ENCODE peak calls at places on chromosome 2, in seven cellular contexts. One of them, this sample, is unnamed.

GRCh38 chr2:162560291-162560690 is 216.4 kb downstream of the GCA start:
- ATAC-seq in body of pancreas: no peak
- ATAC-seq in right cardiac atrium: no peak
- ATAC-seq in pancreas: no peak
- ATAC-seq in left colon: no peak
- ATAC-seq in activated naive CD4-positive, alpha-beta T cell treated with anti-CD3 and anti-CD28 coated beads, Interleukin-2, amount 50 U/mL, for 72 hours: no peak
- ATAC-seq in upper lobe of right lung: no peak
- ATAC-seq in this sample: no peak

GRCh38 chr2:233250985-233251305 is 528 bp upstream of the ATG16L1 start:
- ATAC-seq in body of pancreas: no peak
- ATAC-seq in upper lobe of right lung: no peak
- ATAC-seq in pancreas: peak
- ATAC-seq in activated naive CD4-positive, alpha-beta T cell treated with anti-CD3 and anti-CD28 coated beads, Interleukin-2, amount 50 U/mL, for 72 hours: peak
- ATAC-seq in left colon: peak
- ATAC-seq in right cardiac atrium: peak
- ATAC-seq in this sample: peak

GRCh38 chr2:45743531-45744391 is 92.3 kb downstream of the PRKCE start:
- ATAC-seq in upper lobe of right lung: peak
- ATAC-seq in right cardiac atrium: peak
- ATAC-seq in left colon: peak
- ATAC-seq in body of pancreas: peak
- ATAC-seq in pancreas: peak
- ATAC-seq in activated naive CD4-positive, alpha-beta T cell treated with anti-CD3 and anti-CD28 coated beads, Interleukin-2, amount 50 U/mL, for 72 hours: no peak
- ATAC-seq in this sample: no peak

GRCh38 chr2:109669731-109670130 is 55.6 kb downstream of the SOWAHC start:
- ATAC-seq in activated naive CD4-positive, alpha-beta T cell treated with anti-CD3 and anti-CD28 coated beads, Interleukin-2, amount 50 U/mL, for 72 hours: no peak
- ATAC-seq in upper lobe of right lung: peak
- ATAC-seq in body of pancreas: no peak
- ATAC-seq in pancreas: no peak
- ATAC-seq in right cardiac atrium: no peak
- ATAC-seq in left colon: no peak
- ATAC-seq in this sample: peak

GRCh38 chr2:113926314-113926713 is 36.4 kb downstream of the ACTR3 start:
- ATAC-seq in upper lobe of right lung: no peak
- ATAC-seq in right cardiac atrium: no peak
- ATAC-seq in activated naive CD4-positive, alpha-beta T cell treated with anti-CD3 and anti-CD28 coated beads, Interleukin-2, amount 50 U/mL, for 72 hours: no peak
- ATAC-seq in body of pancreas: no peak
- ATAC-seq in pancreas: no peak
- ATAC-seq in left colon: no peak
- ATAC-seq in this sample: no peak

GRCh38 chr2:224849264-224849663 is 133.1 kb upstream of the CCDC195 start:
- ATAC-seq in pancreas: no peak
- ATAC-seq in activated naive CD4-positive, alpha-beta T cell treated with anti-CD3 and anti-CD28 coated beads, Interleukin-2, amount 50 U/mL, for 72 hours: no peak
- ATAC-seq in left colon: no peak
- ATAC-seq in right cardiac atrium: no peak
- ATAC-seq in upper lobe of right lung: no peak
- ATAC-seq in body of pancreas: no peak
- ATAC-seq in this sample: peak

GRCh38 chr2:102271844-102272243 is 39.5 kb upstream of the IL1RL1 start:
- ATAC-seq in body of pancreas: no peak
- ATAC-seq in activated naive CD4-positive, alpha-beta T cell treated with anti-CD3 and anti-CD28 coated beads, Interleukin-2, amount 50 U/mL, for 72 hours: peak
- ATAC-seq in right cardiac atrium: no peak
- ATAC-seq in left colon: no peak
- ATAC-seq in upper lobe of right lung: peak
- ATAC-seq in pancreas: no peak
- ATAC-seq in this sample: no peak

GRCh38 chr2:46339200-46339599 is 42.0 kb downstream of the EPAS1 start:
- ATAC-seq in body of pancreas: no peak
- ATAC-seq in right cardiac atrium: no peak
- ATAC-seq in left colon: no peak
- ATAC-seq in upper lobe of right lung: no peak
- ATAC-seq in pancreas: no peak
- ATAC-seq in activated naive CD4-positive, alpha-beta T cell treated with anti-CD3 and anti-CD28 coated beads, Interleukin-2, amount 50 U/mL, for 72 hours: no peak
- ATAC-seq in this sample: no peak

This sample was measured in esophagus mucosa.